ENCODE peak calls at places on chromosome 21, in seven cellular contexts. I is H9, Z is IMR-90, S is neuronal stem cell, Q is mesendoderm, M is mesenchymal stem cell, O is H1. L is an unnamed sample.

GRCh38 chr21:32520885-32521735 is 64.2 kb downstream of the TCP10L start:
- DNase-seq in I (no peak), S (no peak), Q (no peak), M (peak), O (no peak), Z (peak), L (peak)

GRCh38 chr21:41660748-41661147 is 106.1 kb downstream of the RIPK4 start:
- DNase-seq in M (no peak), I (no peak), O (no peak), Q (no peak), Z (no peak), S (no peak), L (no peak)

GRCh38 chr21:14923468-14923867 is 141.3 kb downstream of the NRIP1 start:
- DNase-seq in Q (no peak), M (no peak), I (no peak), Z (peak), S (no peak), O (no peak), L (peak)

GRCh38 chr21:35375115-35375514 is 326.0 kb upstream of the RUNX1 start:
- DNase-seq in O (no peak), S (no peak), M (peak), I (no peak), Q (no peak), Z (peak), L (peak)

GRCh38 chr21:27648560-27648959 is 681.7 kb upstream of the ADAMTS5 start:
- DNase-seq in Q (no peak), S (no peak), I (no peak), Z (peak), M (peak), O (no peak), L (no peak)

GRCh38 chr21:31706562-31706961 is 25.4 kb downstream of the SCAF4 start:
- DNase-seq in M (no peak), Z (no peak), O (no peak), Q (no peak), S (no peak), I (no peak), L (no peak)

GRCh38 chr21:17829472-17829871 is 10.3 kb upstream of the C21orf91 start:
- DNase-seq in Q (peak), I (no peak), S (no peak), M (no peak), O (no peak), Z (peak), L (peak)

GRCh38 chr21:34583926-34584563 is 30.9 kb downstream of the RCAN1 start:
- DNase-seq in O (no peak), S (no peak), Q (no peak), Z (no peak), M (no peak), I (no peak), L (no peak)

GRCh38 chr21:20730421-20730820 is 267.8 kb upstream of the NCAM2 start:
- DNase-seq in M (no peak), S (no peak), Z (no peak), O (no peak), Q (no peak), I (no peak), L (no peak)

GRCh38 chr21:46066843-46067331 is 31.0 kb upstream of the COL6A2 start:
- DNase-seq in M (no peak), S (no peak), I (peak), Q (no peak), O (no peak), Z (peak), L (peak)

GRCh38 chr21:34906401-34906800 is 142.7 kb downstream of the RUNX1 start:
- DNase-seq in I (no peak), O (no peak), Z (no peak), Q (no peak), M (no peak), S (no peak), L (no peak)

GRCh38 chr21:17351766-17352165 is 161.1 kb upstream of the CXADR start:
- DNase-seq in O (no peak), Q (no peak), Z (no peak), I (no peak), S (no peak), M (no peak), L (no peak)

GRCh38 chr21:31656199-31657095 is 3.0 kb upstream of the SOD1 start:
- DNase-seq in I (no peak), S (no peak), Z (peak), M (no peak), Q (no peak), O (no peak), L (peak)

GRCh38 chr21:41973861-41974751 is 20.3 kb upstream of the C2CD2 start:
- DNase-seq in Z (peak), M (no peak), O (no peak), Q (peak), I (no peak), S (no peak), L (no peak)

GRCh38 chr21:19648376-19648775 is 1244.8 kb upstream of the TMPRSS15 start:
- DNase-seq in M (no peak), S (no peak), Z (no peak), O (no peak), Q (no peak), I (no peak), L (no peak)

GRCh38 chr21:32257952-32258785 is 20.7 kb downstream of the MIS18A start:
- DNase-seq in M (peak), Q (peak), Z (peak), S (peak), O (peak), I (peak), L (peak)

GRCh38 chr21:31557421-31557955 is 102.0 kb upstream of the SOD1 start:
- DNase-seq in Q (peak), Z (no peak), O (no peak), S (peak), I (peak), M (no peak), L (no peak)

GRCh38 chr21:18548249-18548648 is 144.7 kb upstream of the TMPRSS15 start:
- DNase-seq in Z (no peak), S (no peak), M (no peak), Q (no peak), I (no peak), O (no peak), L (no peak)

GRCh38 chr21:31136891-31137290 is 98.6 kb upstream of the KRTAP19-8 start:
- DNase-seq in Q (no peak), Z (peak), M (peak), S (no peak), O (no peak), I (no peak), L (no peak)

GRCh38 chr21:42833859-42834729 is 45.2 kb downstream of the WDR4 start:
- DNase-seq in S (no peak), Q (no peak), M (no peak), Z (no peak), O (no peak), I (no peak), L (no peak)

GRCh38 chr21:26490771-26491170 is 82.3 kb downstream of the CYYR1 start:
- DNase-seq in I (no peak), O (no peak), M (no peak), Q (peak), Z (no peak), S (peak), L (no peak)

GRCh38 chr21:34936874-34937563 is 112.1 kb downstream of the RUNX1 start:
- DNase-seq in Q (no peak), S (no peak), Z (no peak), O (no peak), I (no peak), M (no peak), L (no peak)

GRCh38 chr21:17725339-17725738 is 93.8 kb downstream of the C21orf91 start:
- DNase-seq in Z (no peak), O (no peak), Q (no peak), M (no peak), I (no peak), S (no peak), L (no peak)

GRCh38 chr21:42198949-42199348 is 20.0 kb upstream of the ABCG1 start:
- DNase-seq in S (no peak), I (no peak), O (no peak), Z (no peak), M (no peak), Q (no peak), L (no peak)

GRCh38 chr21:26405735-26406361 is 167.2 kb downstream of the CYYR1 start:
- DNase-seq in Q (peak), M (peak), O (no peak), Z (peak), I (peak), S (no peak), L (peak)

GRCh38 chr21:46219591-46220239 is 8.9 kb downstream of the LSS start:
- DNase-seq in S (no peak), O (no peak), Z (no peak), I (no peak), M (no peak), Q (no peak), L (no peak)

GRCh38 chr21:46096997-46097825 is 701 bp upstream of the COL6A2 start:
- DNase-seq in Z (no peak), I (peak), O (no peak), M (no peak), S (no peak), Q (no peak), L (no peak)

GRCh38 chr21:41361053-41361785 is 608 bp upstream of the MX2 start:
- DNase-seq in Q (no peak), S (no peak), I (no peak), M (no peak), Z (no peak), O (no peak), L (peak)

GRCh38 chr21:42666023-42666747 is 12.8 kb downstream of the PDE9A start:
- DNase-seq in Q (peak), M (no peak), O (no peak), S (no peak), I (peak), Z (no peak), L (peak)

GRCh38 chr21:21096956-21097355 is 98.7 kb downstream of the NCAM2 start:
- DNase-seq in O (no peak), M (no peak), S (no peak), Q (no peak), I (no peak), Z (no peak), L (no peak)

GRCh38 chr21:15022608-15023261 is 42.1 kb downstream of the NRIP1 start:
- DNase-seq in M (no peak), I (no peak), Q (no peak), S (no peak), O (no peak), Z (peak), L (peak)

GRCh38 chr21:23809573-23809972 is 1797.7 kb downstream of the MRPL39 start:
- DNase-seq in Z (no peak), S (no peak), I (no peak), O (no peak), Q (no peak), M (no peak), L (no peak)

GRCh38 chr21:25568230-25568629 is 39.1 kb downstream of the MRPL39 start:
- DNase-seq in Z (peak), S (no peak), O (no peak), M (peak), I (no peak), Q (peak), L (no peak)

GRCh38 chr21:34775793-34776192 is 107.0 kb downstream of the CLIC6 start:
- DNase-seq in I (no peak), Q (peak), S (no peak), Z (no peak), O (no peak), M (no peak), L (peak)

GRCh38 chr21:17359781-17360180 is 153.1 kb upstream of the CXADR start:
- DNase-seq in Q (no peak), O (no peak), M (no peak), S (no peak), Z (no peak), I (no peak), L (no peak)

GRCh38 chr21:33266784-33267135 is 593 bp downstream of the IL10RB start:
- DNase-seq in Z (no peak), M (no peak), O (no peak), I (no peak), Q (no peak), S (no peak), L (no peak)

GRCh38 chr21:16159971-16160350 is 430.2 kb downstream of the USP25 start:
- DNase-seq in O (no peak), S (no peak), M (no peak), Z (no peak), Q (no peak), I (no peak), L (no peak)

GRCh38 chr21:16154961-16155360 is 425.2 kb downstream of the USP25 start:
- DNase-seq in I (no peak), Z (no peak), O (no peak), M (no peak), S (no peak), Q (peak), L (no peak)

GRCh38 chr21:16159213-16159970 is 429.6 kb downstream of the USP25 start:
- DNase-seq in Q (no peak), I (no peak), Z (peak), S (no peak), M (no peak), O (no peak), L (no peak)

DNA sequence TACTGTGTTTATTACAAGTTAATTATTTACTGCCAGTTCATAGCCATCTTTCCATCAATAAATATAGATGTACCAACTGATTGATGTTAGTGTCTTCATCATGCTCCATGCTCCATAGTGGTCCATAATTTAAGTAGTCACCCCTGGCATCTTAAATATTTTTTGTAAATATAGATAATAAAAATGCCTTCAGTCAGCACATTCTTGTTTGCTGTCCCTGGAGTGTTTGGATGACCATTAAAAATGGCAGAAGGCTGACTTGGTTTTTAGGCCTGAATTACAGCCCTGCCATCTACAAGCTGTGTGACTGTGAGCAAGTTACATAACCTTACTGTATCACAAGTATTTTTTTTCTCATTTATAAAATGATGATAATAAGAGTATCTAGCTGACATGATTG is 427.1 kb downstream of the USP25 start:
- DNase-seq in O (no peak), Z (no peak), I (no peak), Q (no peak), S (no peak), M (no peak), L (no peak)
- H4K8ac ChIP-seq in O (no peak), Z (no peak), I (no peak), Q (no peak), S (no peak), M (no peak), L (no peak)

DNA sequence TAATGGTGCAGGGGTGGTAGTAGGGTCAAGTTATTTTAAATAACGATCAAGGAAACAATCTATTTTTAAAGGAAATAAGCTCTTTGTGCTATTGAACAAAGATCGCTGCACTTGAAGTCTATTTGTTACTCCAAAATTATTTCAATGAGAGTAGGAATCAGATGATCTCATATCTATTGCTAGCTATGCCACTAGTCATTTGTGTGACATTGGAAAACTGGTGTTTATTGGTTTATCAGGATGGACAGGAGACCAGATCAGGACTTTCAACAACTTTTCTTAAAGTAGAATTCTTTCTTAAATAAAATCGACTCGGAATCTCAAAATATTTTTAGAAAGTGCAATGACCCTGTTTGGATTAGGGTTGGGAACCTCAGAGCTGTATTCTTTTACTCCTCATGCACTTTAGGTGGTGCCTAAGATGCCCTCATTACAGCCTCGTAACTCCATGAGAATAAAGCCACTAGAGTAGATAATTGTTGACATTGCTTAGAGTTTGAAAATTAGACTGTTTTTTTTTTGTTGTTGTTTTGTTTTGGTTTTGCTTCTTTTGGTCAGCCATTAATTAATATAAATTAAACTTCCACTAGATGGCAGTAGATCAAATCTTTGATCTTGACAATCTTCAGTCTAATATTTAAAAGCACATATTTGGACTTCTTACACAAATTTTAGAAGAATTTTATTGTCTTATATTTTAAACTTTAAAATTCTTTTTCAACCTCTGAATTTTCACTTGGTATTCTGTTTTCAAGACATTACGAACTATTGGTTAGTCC is 352.4 kb downstream of the USP25 start:
- DNase-seq in M (peak), Q (no peak), S (no peak), Z (peak), I (no peak), O (no peak), L (peak)
- H3K23ac ChIP-seq in M (no peak), Q (no peak), S (no peak), Z (no peak), I (no peak), O (no peak), L (no peak)

GRCh38 chr21:44294391-44295162 is 5.3 kb upstream of the PFKL start:
- DNase-seq in Q (no peak), I (no peak), S (no peak), O (no peak), Z (peak), M (no peak), L (no peak)

GRCh38 chr21:44296916-44297315 is 2.9 kb upstream of the PFKL start:
- DNase-seq in O (no peak), Z (no peak), Q (no peak), I (no peak), M (no peak), S (no peak), L (no peak)

GRCh38 chr21:44295163-44295601 is 4.7 kb upstream of the PFKL start:
- DNase-seq in Q (no peak), S (no peak), Z (no peak), M (no peak), I (no peak), O (no peak), L (peak)

GRCh38 chr21:44295646-44296045 is 4.2 kb upstream of the PFKL start:
- DNase-seq in Q (no peak), M (no peak), Z (no peak), O (no peak), I (no peak), S (no peak), L (no peak)

DNA sequence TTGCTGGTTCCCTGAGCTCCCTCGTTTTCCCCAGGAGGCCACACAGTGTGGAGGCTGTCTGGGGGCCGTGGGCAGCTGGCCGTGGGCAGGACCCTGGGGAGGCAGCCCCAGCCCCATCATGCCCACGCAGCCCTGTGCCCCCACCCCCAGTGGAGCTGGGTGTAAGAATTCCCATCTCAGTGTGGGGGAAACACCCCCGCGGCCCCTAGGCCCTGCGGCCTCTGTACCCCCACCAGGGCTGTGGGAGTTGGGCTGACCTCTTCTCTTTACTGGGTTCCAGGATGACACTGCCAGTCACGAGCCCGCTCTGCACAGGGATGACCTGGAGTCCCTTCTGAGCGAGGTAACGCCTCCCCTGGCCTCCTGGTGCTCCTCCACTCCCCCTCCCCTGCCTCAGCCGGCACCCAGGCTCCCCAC is 3.7 kb upstream of the PFKL start:
- DNase-seq in S (no peak), M (no peak), Q (no peak), I (no peak), O (no peak), Z (no peak), L (no peak)
- H3K9ac ChIP-seq in S (no peak), M (no peak), Q (no peak), I (no peak), O (no peak), Z (no peak), L (no peak)

DNA sequence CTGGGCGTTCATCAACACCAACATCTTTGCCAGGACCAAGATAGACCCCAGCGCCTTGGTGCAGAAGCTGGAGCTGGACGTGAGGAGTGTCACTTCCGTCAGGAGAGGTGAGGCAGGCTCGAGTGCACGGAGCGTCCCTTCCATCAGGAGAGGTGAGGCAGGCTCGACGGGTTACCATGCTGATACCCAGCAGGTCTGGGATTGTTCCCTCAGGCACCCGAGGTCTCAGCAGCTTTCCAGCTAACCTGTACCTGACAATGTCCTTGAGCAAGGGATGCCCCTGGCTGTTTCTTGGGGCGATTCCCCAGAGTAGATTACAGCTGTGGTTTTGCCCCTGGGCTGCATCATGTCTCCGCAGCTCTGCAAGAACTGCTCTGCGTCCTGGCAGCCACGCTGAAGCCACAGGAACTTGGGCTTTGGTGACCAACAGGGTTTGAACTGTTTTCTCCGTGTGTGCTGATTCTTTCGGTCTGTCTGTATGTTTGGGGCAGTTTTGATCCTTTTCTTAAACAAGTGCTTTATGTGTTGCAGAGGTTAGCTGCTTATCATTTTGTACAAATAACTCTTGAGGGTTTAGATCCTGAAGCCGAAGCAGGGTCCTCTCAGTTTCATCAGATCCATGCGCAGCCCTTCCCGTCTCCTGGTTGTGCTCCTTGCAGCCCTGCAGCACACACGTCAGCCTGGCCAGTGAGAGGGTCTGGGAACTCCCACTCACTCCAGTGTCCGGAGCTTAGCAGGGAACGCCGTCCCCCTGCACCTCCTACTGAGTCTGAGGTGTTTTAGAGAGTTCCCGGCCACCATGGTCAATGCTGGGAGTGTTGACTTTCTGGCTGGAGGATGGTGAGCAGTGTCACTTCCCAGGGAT is 4.1 kb downstream of the SLX9 start:
- DNase-seq in Z (no peak), M (no peak), I (no peak), S (no peak), Q (no peak), O (no peak), L (no peak)
- H4K8ac ChIP-seq in Z (no peak), M (no peak), I (no peak), S (peak), Q (no peak), O (no peak), L (no peak)

L was measured in trophoblast cell.